ENCODE peak calls at places on chromosomes 1 and 21, in eight cellular contexts. One of them, this sample, is unnamed.

GRCh38 chr1:90726716-90727480 is 9.8 kb upstream of the BARHL2 start:
- DNase-seq in IMR-90: no peak
- DNase-seq in spleen: no peak
- DNase-seq in uterus: no peak
- DNase-seq in tibial nerve: no peak
- DNase-seq in suprapubic skin: peak; percentile 78
- DNase-seq in gastrocnemius medialis: no peak
- DNase-seq in breast epithelium: no peak
- DNase-seq in this sample: no peak

GRCh38 chr1:207355060-207355459 is 33.6 kb downstream of the CD55 start:
- DNase-seq in breast epithelium: no peak
- DNase-seq in IMR-90: no peak
- DNase-seq in suprapubic skin: no peak
- DNase-seq in spleen: no peak
- DNase-seq in uterus: no peak
- DNase-seq in gastrocnemius medialis: no peak
- DNase-seq in tibial nerve: no peak
- DNase-seq in this sample: no peak

GRCh38 chr1:115717541-115717940 is 51.0 kb downstream of the CASQ2 start:
- DNase-seq in uterus: peak; percentile 64
- DNase-seq in spleen: no peak
- DNase-seq in suprapubic skin: no peak
- DNase-seq in breast epithelium: no peak
- DNase-seq in IMR-90: peak; percentile 15
- DNase-seq in gastrocnemius medialis: peak; percentile 63
- DNase-seq in tibial nerve: peak; percentile 70
- DNase-seq in this sample: no peak

GRCh38 chr1:119467857-119468666 is 38.9 kb upstream of the HSD3B1 start:
- DNase-seq in IMR-90: no peak
- DNase-seq in breast epithelium: no peak
- DNase-seq in spleen: no peak
- DNase-seq in gastrocnemius medialis: no peak
- DNase-seq in tibial nerve: no peak
- DNase-seq in uterus: no peak
- DNase-seq in suprapubic skin: no peak
- DNase-seq in this sample: no peak

GRCh38 chr1:200410566-200410878 is 686 bp upstream of the ZNF281 start:
- DNase-seq in breast epithelium: no peak
- DNase-seq in uterus: no peak
- DNase-seq in suprapubic skin: no peak
- DNase-seq in gastrocnemius medialis: no peak
- DNase-seq in IMR-90: no peak
- DNase-seq in tibial nerve: no peak
- DNase-seq in spleen: no peak
- DNase-seq in this sample: no peak

GRCh38 chr1:172761581-172762025 is 102.7 kb downstream of the FASLG start:
- DNase-seq in gastrocnemius medialis: no peak
- DNase-seq in tibial nerve: no peak
- DNase-seq in breast epithelium: no peak
- DNase-seq in suprapubic skin: no peak
- DNase-seq in IMR-90: peak; percentile 50
- DNase-seq in uterus: no peak
- DNase-seq in spleen: no peak
- DNase-seq in this sample: no peak

GRCh38 chr1:27301582-27302199 is 20.3 kb upstream of the TMEM222 start:
- DNase-seq in IMR-90: no peak
- DNase-seq in suprapubic skin: no peak
- DNase-seq in breast epithelium: no peak
- DNase-seq in tibial nerve: no peak
- DNase-seq in gastrocnemius medialis: no peak
- DNase-seq in spleen: no peak
- DNase-seq in uterus: no peak
- DNase-seq in this sample: no peak

GRCh38 chr1:48236716-48237470 is 14.4 kb downstream of the SLC5A9 start:
- DNase-seq in uterus: no peak
- DNase-seq in gastrocnemius medialis: no peak
- DNase-seq in suprapubic skin: peak; percentile 26
- DNase-seq in IMR-90: peak; percentile 35
- DNase-seq in tibial nerve: no peak
- DNase-seq in spleen: no peak
- DNase-seq in breast epithelium: no peak
- DNase-seq in this sample: no peak

GRCh38 chr1:30953685-30954084 is 45.1 kb upstream of the SDC3 start:
- DNase-seq in breast epithelium: no peak
- DNase-seq in suprapubic skin: no peak
- DNase-seq in IMR-90: no peak
- DNase-seq in spleen: no peak
- DNase-seq in gastrocnemius medialis: no peak
- DNase-seq in uterus: no peak
- DNase-seq in tibial nerve: no peak
- DNase-seq in this sample: no peak

GRCh38 chr1:214449371-214449770 is 102.0 kb downstream of the PTPN14 start:
- DNase-seq in tibial nerve: no peak
- DNase-seq in gastrocnemius medialis: no peak
- DNase-seq in suprapubic skin: no peak
- DNase-seq in spleen: no peak
- DNase-seq in uterus: no peak
- DNase-seq in IMR-90: no peak
- DNase-seq in breast epithelium: no peak
- DNase-seq in this sample: no peak

GRCh38 chr1:213887842-213888241 is 99.9 kb upstream of the PROX1 start:
- DNase-seq in suprapubic skin: no peak
- DNase-seq in gastrocnemius medialis: no peak
- DNase-seq in IMR-90: no peak
- DNase-seq in tibial nerve: no peak
- DNase-seq in spleen: no peak
- DNase-seq in breast epithelium: no peak
- DNase-seq in uterus: no peak
- DNase-seq in this sample: no peak

GRCh38 chr21:40143822-40144525 is 276.7 kb downstream of the PCP4 start:
- DNase-seq in breast epithelium: peak; percentile 33
- DNase-seq in uterus: peak; percentile 20
- DNase-seq in tibial nerve: peak; percentile 69
- DNase-seq in IMR-90: peak; percentile 18
- DNase-seq in suprapubic skin: no peak
- DNase-seq in gastrocnemius medialis: no peak
- DNase-seq in spleen: no peak
- DNase-seq in this sample: no peak

GRCh38 chr1:230875370-230875769 is 7.0 kb upstream of the C1orf198 start:
- DNase-seq in gastrocnemius medialis: no peak
- DNase-seq in suprapubic skin: no peak
- DNase-seq in uterus: no peak
- DNase-seq in tibial nerve: no peak
- DNase-seq in breast epithelium: no peak
- DNase-seq in IMR-90: no peak
- DNase-seq in spleen: no peak
- DNase-seq in this sample: no peak

GRCh38 chr1:244350027-244350426 is 101.7 kb downstream of the ADSS2 start:
- DNase-seq in suprapubic skin: no peak
- DNase-seq in IMR-90: no peak
- DNase-seq in tibial nerve: no peak
- DNase-seq in breast epithelium: no peak
- DNase-seq in spleen: no peak
- DNase-seq in gastrocnemius medialis: no peak
- DNase-seq in uterus: no peak
- DNase-seq in this sample: no peak

GRCh38 chr1:244356371-244356770 is 95.3 kb downstream of the ADSS2 start:
- DNase-seq in breast epithelium: no peak
- DNase-seq in spleen: no peak
- DNase-seq in IMR-90: no peak
- DNase-seq in uterus: no peak
- DNase-seq in suprapubic skin: no peak
- DNase-seq in gastrocnemius medialis: no peak
- DNase-seq in tibial nerve: no peak
- DNase-seq in this sample: no peak

GRCh38 chr1:244354810-244355278 is 96.9 kb downstream of the ADSS2 start:
- DNase-seq in IMR-90: peak; percentile 13
- DNase-seq in suprapubic skin: no peak
- DNase-seq in gastrocnemius medialis: no peak
- DNase-seq in spleen: no peak
- DNase-seq in tibial nerve: no peak
- DNase-seq in breast epithelium: no peak
- DNase-seq in uterus: no peak
- DNase-seq in this sample: no peak

GRCh38 chr1:244352156-244352830 is 99.4 kb downstream of the ADSS2 start:
- DNase-seq in breast epithelium: no peak
- DNase-seq in uterus: no peak
- DNase-seq in suprapubic skin: no peak
- DNase-seq in spleen: no peak
- DNase-seq in tibial nerve: no peak
- DNase-seq in gastrocnemius medialis: no peak
- DNase-seq in IMR-90: no peak
- DNase-seq in this sample: no peak

DNA sequence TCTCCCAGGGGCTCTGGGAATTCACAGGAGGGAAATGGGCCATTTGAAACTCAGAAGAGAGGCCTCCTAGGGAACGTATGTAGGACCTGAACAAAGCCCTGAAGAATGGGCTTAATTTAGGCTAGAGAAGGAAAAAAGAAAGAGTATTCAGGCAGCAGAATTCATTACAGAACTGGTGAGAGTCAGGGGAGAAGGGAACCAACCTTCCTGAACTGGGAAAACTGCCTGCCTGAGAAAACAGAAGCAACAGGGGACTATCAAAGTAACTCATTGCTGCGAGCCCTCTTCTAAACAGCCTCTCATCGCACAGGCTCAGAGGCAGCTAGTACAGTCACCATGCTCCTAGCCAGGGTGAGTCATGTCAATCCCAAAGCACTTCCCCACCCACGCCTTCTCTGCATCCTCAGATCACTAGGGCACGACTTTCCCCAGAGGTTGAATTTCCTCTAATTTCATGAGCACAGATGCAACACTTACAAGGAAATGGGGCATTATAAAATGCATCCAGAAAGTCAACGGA is 98.1 kb downstream of the ADSS2 start:
- DNase-seq in uterus: peak; percentile 18
- DNase-seq in gastrocnemius medialis: peak; percentile 56
- DNase-seq in tibial nerve: peak; percentile 30
- DNase-seq in spleen: no peak
- DNase-seq in suprapubic skin: peak; percentile 85
- DNase-seq in breast epithelium: peak; percentile 52
- DNase-seq in IMR-90: peak; percentile 97
- DNase-seq in this sample: peak; percentile 16
- TF ChIP-seq POLR2A in uterus: no peak
- TF ChIP-seq POLR2A in gastrocnemius medialis: no peak
- TF ChIP-seq POLR2A in tibial nerve: no peak
- TF ChIP-seq POLR2A in spleen: no peak
- TF ChIP-seq POLR2A in suprapubic skin: no peak
- TF ChIP-seq POLR2A in breast epithelium: no peak
- TF ChIP-seq POLR2A in IMR-90: no peak
- TF ChIP-seq POLR2A in this sample: no peak

GRCh38 chr1:36320767-36321118 is 2.7 kb downstream of the EVA1B start:
- DNase-seq in uterus: no peak
- DNase-seq in breast epithelium: no peak
- DNase-seq in spleen: peak; percentile 81
- DNase-seq in gastrocnemius medialis: no peak
- DNase-seq in IMR-90: no peak
- DNase-seq in tibial nerve: no peak
- DNase-seq in suprapubic skin: no peak
- DNase-seq in this sample: no peak
- H3K4me3 ChIP-seq in uterus: peak overlapping the region; percentile 36
- H3K4me3 ChIP-seq in breast epithelium: peak overlapping the region; percentile 80
- H3K4me3 ChIP-seq in spleen: peak overlapping the region; percentile 60
- H3K4me3 ChIP-seq in gastrocnemius medialis: peak overlapping the region; percentile 64
- H3K4me3 ChIP-seq in IMR-90: no peak overlapping the region
- H3K4me3 ChIP-seq in tibial nerve: peak overlapping the region; percentile 66
- H3K4me3 ChIP-seq in suprapubic skin: peak overlapping the region; percentile 79
- H3K4me3 ChIP-seq in this sample: peak overlapping the region; percentile 85

GRCh38 chr1:19262728-19263127 is 11.1 kb downstream of the MRTO4 start:
- DNase-seq in suprapubic skin: no peak
- DNase-seq in spleen: no peak
- DNase-seq in tibial nerve: no peak
- DNase-seq in uterus: no peak
- DNase-seq in gastrocnemius medialis: no peak
- DNase-seq in breast epithelium: no peak
- DNase-seq in IMR-90: no peak
- DNase-seq in this sample: no peak

GRCh38 chr1:19260211-19261138 is 8.9 kb downstream of the MRTO4 start:
- DNase-seq in uterus: no peak
- DNase-seq in IMR-90: peak; percentile 94
- DNase-seq in suprapubic skin: no peak
- DNase-seq in tibial nerve: no peak
- DNase-seq in breast epithelium: no peak
- DNase-seq in spleen: no peak
- DNase-seq in gastrocnemius medialis: no peak
- DNase-seq in this sample: no peak

GRCh38 chr1:19258353-19258752 is 6.7 kb downstream of the MRTO4 start:
- DNase-seq in breast epithelium: no peak
- DNase-seq in tibial nerve: no peak
- DNase-seq in IMR-90: no peak
- DNase-seq in gastrocnemius medialis: no peak
- DNase-seq in suprapubic skin: no peak
- DNase-seq in uterus: no peak
- DNase-seq in spleen: no peak
- DNase-seq in this sample: no peak

GRCh38 chr1:19257178-19257914 is 5.7 kb downstream of the MRTO4 start:
- DNase-seq in gastrocnemius medialis: no peak
- DNase-seq in IMR-90: no peak
- DNase-seq in tibial nerve: no peak
- DNase-seq in uterus: no peak
- DNase-seq in suprapubic skin: no peak
- DNase-seq in breast epithelium: no peak
- DNase-seq in spleen: no peak
- DNase-seq in this sample: no peak

GRCh38 chr1:19262047-19262446 is 10.4 kb downstream of the MRTO4 start:
- DNase-seq in breast epithelium: no peak
- DNase-seq in uterus: no peak
- DNase-seq in tibial nerve: no peak
- DNase-seq in IMR-90: no peak
- DNase-seq in gastrocnemius medialis: no peak
- DNase-seq in spleen: no peak
- DNase-seq in suprapubic skin: no peak
- DNase-seq in this sample: no peak
- TF ChIP-seq POLR2A in breast epithelium: no peak
- TF ChIP-seq POLR2A in uterus: no peak
- TF ChIP-seq POLR2A in tibial nerve: no peak
- TF ChIP-seq POLR2A in IMR-90: no peak
- TF ChIP-seq POLR2A in gastrocnemius medialis: no peak
- TF ChIP-seq POLR2A in spleen: no peak
- TF ChIP-seq POLR2A in suprapubic skin: no peak
- TF ChIP-seq POLR2A in this sample: no peak

DNA sequence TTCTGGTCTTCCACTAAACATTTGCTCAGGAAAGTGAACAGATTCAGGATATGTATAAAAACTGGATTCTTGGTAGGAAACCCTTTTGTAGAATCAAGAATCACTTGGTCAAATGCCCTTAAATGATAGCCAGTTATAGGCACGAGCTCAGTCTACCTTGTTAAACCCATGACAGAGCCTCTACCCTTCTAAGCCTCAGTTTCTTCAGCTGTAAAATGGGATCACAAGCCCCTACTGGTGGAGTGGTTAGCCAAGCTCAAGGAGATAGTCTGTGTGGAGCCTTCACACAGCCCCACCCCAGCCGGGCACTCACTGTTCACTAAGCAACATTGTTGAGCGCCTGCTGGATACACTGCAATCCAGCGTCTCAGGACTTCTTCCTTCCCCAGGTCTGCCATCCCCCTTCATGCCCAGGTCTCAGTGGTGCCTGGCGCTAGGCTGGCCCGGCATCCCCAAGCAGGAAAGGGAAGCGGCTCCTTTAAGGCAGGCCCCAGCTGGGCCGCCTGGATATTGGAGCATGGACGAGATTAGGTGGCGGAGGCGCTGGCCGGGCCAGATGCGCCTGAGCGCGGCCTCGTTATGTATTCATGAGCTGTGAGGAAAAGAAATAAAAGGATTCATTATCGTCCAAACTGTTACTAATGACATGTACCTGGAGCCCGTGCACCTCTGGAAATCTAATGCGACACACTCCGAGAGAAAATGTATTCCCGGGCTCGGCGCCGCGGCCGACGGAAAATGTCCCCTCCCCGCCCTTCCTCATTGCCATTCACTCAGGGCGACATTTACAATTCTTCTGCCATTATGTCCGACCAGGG is 75.5 kb downstream of the TAS1R2 start:
- DNase-seq in tibial nerve: no peak
- DNase-seq in spleen: no peak
- DNase-seq in IMR-90: no peak
- DNase-seq in gastrocnemius medialis: no peak
- DNase-seq in suprapubic skin: no peak
- DNase-seq in uterus: no peak
- DNase-seq in breast epithelium: no peak
- DNase-seq in this sample: no peak
- H3K4me3 ChIP-seq in tibial nerve: no peak overlapping the region
- H3K4me3 ChIP-seq in spleen: no peak overlapping the region
- H3K4me3 ChIP-seq in IMR-90: no peak overlapping the region
- H3K4me3 ChIP-seq in gastrocnemius medialis: no peak overlapping the region
- H3K4me3 ChIP-seq in suprapubic skin: no peak overlapping the region
- H3K4me3 ChIP-seq in uterus: no peak overlapping the region
- H3K4me3 ChIP-seq in breast epithelium: no peak overlapping the region
- H3K4me3 ChIP-seq in this sample: no peak overlapping the region